ENCODE peak calls at places on chromosomes 1 and 21, in six cellular contexts. E is neuronal stem cell, U is IMR-90, C is H9, Q is H1, S is trophoblast cell. A is an unnamed sample.

GRCh38 chr21:35737899-35738341 is 322.4 kb downstream of the SETD4 start:
- DNase-seq in U (no peak), C (no peak), Q (no peak), S (no peak), E (no peak), A (peak; percentile 77)

GRCh38 chr1:209363112-209363511 is 220.4 kb upstream of the CAMK1G start:
- DNase-seq in U (no peak), C (peak; percentile 41), S (no peak), E (no peak), Q (no peak), A (no peak)

GRCh38 chr1:1359316-1359667 is 937 bp upstream of the MXRA8 start:
- DNase-seq in E (no peak), Q (no peak), S (no peak), C (no peak), U (peak; percentile 83), A (peak; percentile 84)

GRCh38 chr1:55684131-55684650 is 469.0 kb upstream of the USP24 start:
- DNase-seq in U (no peak), E (no peak), C (no peak), S (no peak), Q (no peak), A (no peak)

GRCh38 chr1:59146651-59147358 is 150.1 kb upstream of the FGGY start:
- DNase-seq in S (no peak), U (peak; percentile 28), E (peak; percentile 21), Q (peak; percentile 84), C (peak; percentile 55), A (peak; percentile 68)

GRCh38 chr1:100523038-100523649 is 14.8 kb upstream of the GPR88 start:
- DNase-seq in E (no peak), C (no peak), U (peak; percentile 21), S (no peak), Q (no peak), A (peak; percentile 23)

GRCh38 chr1:23704834-23705495 is 13.4 kb downstream of the RPL11 start:
- DNase-seq in S (no peak), E (no peak), U (no peak), C (no peak), Q (no peak), A (no peak)

GRCh38 chr1:236534164-236534651 is 10.4 kb downstream of the LGALS8 start:
- DNase-seq in Q (no peak), E (no peak), C (no peak), S (no peak), U (peak; percentile 78), A (peak; percentile 66)

GRCh38 chr1:59057801-59058200 is 239.1 kb upstream of the FGGY start:
- DNase-seq in E (no peak), Q (no peak), S (no peak), U (no peak), C (no peak), A (peak; percentile 55)

GRCh38 chr1:154751690-154752089 is 118.4 kb downstream of the KCNN3 start:
- DNase-seq in S (no peak), C (no peak), E (no peak), U (no peak), Q (no peak), A (peak; percentile 85)

GRCh38 chr1:51264470-51264869 is 28.4 kb downstream of the RNF11 start:
- DNase-seq in E (no peak), Q (no peak), U (peak; percentile 96), S (peak; percentile 43), C (no peak), A (peak; percentile 95)

GRCh38 chr1:8629241-8630091 is 188.0 kb downstream of the RERE start:
- DNase-seq in U (peak; percentile 76), C (no peak), Q (no peak), S (no peak), E (no peak), A (peak; percentile 77)

GRCh38 chr1:205700865-205701401 is 20.6 kb upstream of the SLC45A3 start:
- DNase-seq in C (peak; percentile 51), E (no peak), Q (no peak), U (no peak), S (no peak), A (no peak)

GRCh38 chr1:103106426-103107321 is 1.6 kb downstream of the COL11A1 start:
- DNase-seq in S (peak; percentile 32), E (peak; percentile 67), U (peak; percentile 30), Q (peak; percentile 66), C (peak; percentile 56), A (peak; percentile 64)

GRCh38 chr1:6157528-6158174 is 22.5 kb downstream of the CHD5 start:
- DNase-seq in E (no peak), Q (no peak), C (no peak), S (peak; percentile 93), U (peak; percentile 47), A (peak; percentile 31)

GRCh38 chr1:156555715-156556114 is 16.6 kb downstream of the IQGAP3 start:
- DNase-seq in U (no peak), S (no peak), C (no peak), Q (no peak), E (no peak), A (no peak)

GRCh38 chr1:37486680-37487618 is 12.6 kb downstream of the ZC3H12A start:
- DNase-seq in U (peak; percentile 65), S (peak; percentile 64), C (peak; percentile 83), E (peak; percentile 69), Q (peak; percentile 97), A (peak; percentile 73)

GRCh38 chr1:46401964-46402626 is 8.0 kb downstream of the FAAH start:
- DNase-seq in Q (peak; percentile 85), C (peak; percentile 90), U (peak; percentile 95), S (peak; percentile 83), E (no peak), A (peak; percentile 69)

GRCh38 chr1:27145934-27146354 is 9.0 kb downstream of the SLC9A1 start:
- DNase-seq in E (no peak), S (peak; percentile 53), U (peak; percentile 94), Q (no peak), C (no peak), A (peak; percentile 94)
- H3K4me1 ChIP-seq in E (peaks cover 3% of the 10 kb centered on the region), S (peaks cover 32% of the 10 kb centered on the region), U (peaks cover 18% of the 10 kb centered on the region), Q (peaks cover 21% of the 10 kb centered on the region), C (peaks cover 10% of the 10 kb centered on the region), A (peaks cover 22% of the 10 kb centered on the region)

GRCh38 chr1:184499626-184500025 is 112.8 kb downstream of the C1orf21 start:
- DNase-seq in U (peak; percentile 61), Q (no peak), S (no peak), C (no peak), E (no peak), A (peak; percentile 61)
- H4K91ac ChIP-seq in U (no peak overlapping the region), Q (no peak overlapping the region), S (no peak overlapping the region), C (no peak overlapping the region), E (no peak overlapping the region), A (no peak overlapping the region)

GRCh38 chr21:43354666-43355065 is 72.3 kb downstream of the SIK1 start:
- DNase-seq in U (no peak), Q (no peak), E (no peak), C (no peak), S (no peak), A (no peak)

GRCh38 chr21:43355196-43355924 is 71.6 kb downstream of the SIK1 start:
- DNase-seq in E (no peak), S (no peak), Q (no peak), U (no peak), C (no peak), A (no peak)

GRCh38 chr21:43357708-43358430 is 69.1 kb downstream of the SIK1 start:
- DNase-seq in E (no peak), Q (no peak), U (no peak), S (no peak), C (no peak), A (no peak)

GRCh38 chr21:43354016-43354420 is 72.9 kb downstream of the SIK1 start:
- DNase-seq in E (no peak), S (no peak), C (no peak), U (no peak), Q (no peak), A (no peak)

DNA sequence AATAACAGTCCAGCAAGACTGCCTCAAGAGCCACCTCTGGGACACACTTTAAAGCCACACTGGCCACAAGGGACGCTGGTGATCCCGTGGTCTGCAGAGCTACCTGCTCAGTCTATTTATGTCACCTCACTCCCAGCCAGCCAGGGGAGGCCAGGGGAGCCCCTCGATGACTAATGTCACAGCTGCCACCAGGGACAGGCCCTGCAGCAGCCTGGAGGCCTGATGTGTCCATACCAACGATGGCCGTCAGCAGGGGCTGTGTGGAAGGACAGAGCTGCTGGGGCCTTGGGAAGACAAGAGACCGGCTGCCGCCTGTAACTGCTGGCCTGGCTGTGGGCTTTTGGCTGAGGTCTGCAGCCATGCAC is 71.0 kb downstream of the SIK1 start:
- DNase-seq in S (no peak), C (peak; percentile 42), Q (no peak), U (no peak), E (no peak), A (no peak)
- H3K9ac ChIP-seq in S (no peak overlapping the region), C (no peak overlapping the region), Q (no peak overlapping the region), U (no peak overlapping the region), E (peak overlapping the region; percentile 34), A (no peak overlapping the region)

GRCh38 chr1:32122141-32122540 is 14.3 kb downstream of the KPNA6 start:
- DNase-seq in S (no peak), Q (no peak), E (no peak), U (no peak), C (no peak), A (no peak)
- H3K4me1 ChIP-seq in S (no peaks in the 10 kb centered on the region), Q (no peaks in the 10 kb centered on the region), E (peaks cover 6% of the 10 kb centered on the region), U (peaks cover 5% of the 10 kb centered on the region), C (no peaks in the 10 kb centered on the region), A (peaks cover 10% of the 10 kb centered on the region)

GRCh38 chr1:91746728-91747338 is 139.1 kb downstream of the TGFBR3 start:
- DNase-seq in S (no peak), Q (no peak), U (no peak), E (no peak), C (no peak), A (no peak)

GRCh38 chr1:91744973-91745648 is 140.8 kb downstream of the TGFBR3 start:
- DNase-seq in S (no peak), E (no peak), U (no peak), Q (no peak), C (no peak), A (no peak)

GRCh38 chr1:91749690-91750335 is 136.1 kb downstream of the TGFBR3 start:
- DNase-seq in U (no peak), C (no peak), E (no peak), Q (no peak), S (no peak), A (no peak)

GRCh38 chr1:91745649-91746383 is 140.1 kb downstream of the TGFBR3 start:
- DNase-seq in Q (no peak), C (no peak), E (no peak), S (no peak), U (no peak), A (no peak)

GRCh38 chr1:91747666-91748065 is 138.3 kb downstream of the TGFBR3 start:
- DNase-seq in E (no peak), C (no peak), Q (no peak), S (no peak), U (no peak), A (no peak)
- H4K91ac ChIP-seq in E (no peak overlapping the region), C (no peak overlapping the region), Q (no peak overlapping the region), S (no peak overlapping the region), U (no peak overlapping the region), A (no peak overlapping the region)

A was measured in mesenchymal stem cell.